ENCODE peak calls at places on chromosomes 6 and 20, in nine cellular contexts. G is activated CD4-positive, alpha-beta T cell treated with anti-CD3 and anti-CD28 coated beads for 36 hours; Y is left ventricle myocardium inferior; M is HCEC 1CT; J is amygdala; C is renal cortical epithelial cell; X is NCI-H187; R is choroid plexus epithelial cell; A is kidney tubule cell. E is an unnamed sample.

GRCh38 chr20:51345601-51346101 is 196.9 kb downstream of the NFATC2 start:
- DNase-seq in R (peak; percentile 83), A (no peak), C (no peak), M (peak; percentile 66), X (no peak), Y (no peak), G (no peak), J (no peak), E (no peak)

GRCh38 chr6:42449917-42450313 is 1.8 kb downstream of the TRERF1 start:
- DNase-seq in X (no peak), M (no peak), J (no peak), C (no peak), G (no peak), A (no peak), R (peak; percentile 39), Y (no peak), E (no peak)

GRCh38 chr6:35218021-35218420 is 4.3 kb downstream of the SCUBE3 start:
- DNase-seq in A (peak; percentile 9), X (no peak), G (no peak), C (peak; percentile 9), R (peak; percentile 54), J (no peak), M (no peak), Y (no peak), E (no peak)

GRCh38 chr6:484086-484728 is 92.7 kb downstream of the IRF4 start:
- DNase-seq in G (peak; percentile 73), R (no peak), J (no peak), M (no peak), C (no peak), Y (no peak), X (peak; percentile 14), A (no peak), E (no peak)

GRCh38 chr20:58695084-58695722 is 2.6 kb downstream of the NPEPL1 start:
- DNase-seq in C (no peak), M (no peak), Y (peak; percentile 9), J (no peak), G (peak; percentile 3), A (no peak), X (no peak), R (no peak), E (no peak)

GRCh38 chr6:15677822-15678221 is 15.0 kb upstream of the DTNBP1 start:
- DNase-seq in G (no peak), C (no peak), R (no peak), Y (no peak), X (no peak), A (peak; percentile 4), M (no peak), J (no peak), E (no peak)

GRCh38 chr6:108168501-108168979 is 2.7 kb downstream of the NR2E1 start:
- DNase-seq in C (peak; percentile 11), X (no peak), Y (no peak), A (peak; percentile 33), M (no peak), G (peak; percentile 46), J (no peak), R (peak; percentile 39), E (peak; percentile 58)

GRCh38 chr20:21702553-21703467 is 2.7 kb upstream of the PAX1 start:
- DNase-seq in G (peak; percentile 80), C (no peak), A (peak; percentile 56), M (no peak), X (no peak), Y (peak; percentile 43), J (no peak), R (peak; percentile 17), E (peak; percentile 49)

GRCh38 chr6:163412345-163412744 is 2.2 kb upstream of the QKI start:
- DNase-seq in Y (no peak), J (no peak), A (no peak), R (no peak), M (no peak), G (no peak), C (peak; percentile 40), X (no peak), E (no peak)

GRCh38 chr6:2764610-2765165 is 505 bp upstream of the WRNIP1 start:
- DNase-seq in M (peak; percentile 59), C (peak; percentile 62), X (peak; percentile 39), J (peak; percentile 31), G (peak; percentile 79), R (peak; percentile 82), Y (no peak), A (peak; percentile 77), E (peak; percentile 67)

GRCh38 chr20:45783656-45784294 is 7.9 kb downstream of the WFDC3 start:
- DNase-seq in G (no peak), Y (peak; percentile 41), J (peak; percentile 17), M (no peak), X (no peak), C (peak; percentile 9), R (peak; percentile 40), A (no peak), E (no peak)

GRCh38 chr6:89198235-89198634 is 18.9 kb downstream of the GABRR1 start:
- DNase-seq in J (no peak), Y (no peak), M (no peak), G (no peak), R (peak; percentile 14), A (no peak), C (no peak), X (no peak), E (no peak)

GRCh38 chr6:144285798-144286502 is 815 bp downstream of the UTRN start:
- DNase-seq in R (peak; percentile 45), Y (peak; percentile 83), C (peak; percentile 13), G (peak; percentile 49), M (peak; percentile 56), A (peak; percentile 70), J (peak; percentile 21), X (no peak), E (peak; percentile 58)

GRCh38 chr6:25498510-25498909 is 153.5 kb upstream of the SCGN start:
- DNase-seq in R (no peak), Y (no peak), M (no peak), X (no peak), J (no peak), C (no peak), A (no peak), G (no peak), E (no peak)